ENCODE peak calls at places on chromosomes 2 and 18, in nine cellular contexts. One of them, this sample, is unnamed.

GRCh38 chr2:121489944-121490585 is 40.6 kb upstream of the RNU4ATAC start:
- DNase-seq in nephron progenitor cell: no peak
- DNase-seq in activated T-helper 1 cell treated with anti-CD3 and anti-CD28 coated beads, Interleukin-2, amount 50 U/mL, for 16 hours: no peak
- DNase-seq in activated CD8-positive, alpha-beta T cell treated with anti-CD3 and anti-CD28 coated beads for 36 hours: no peak
- DNase-seq in NCI-H2171 treated with DMSO at 0.1 percent for 48 hours: no peak
- DNase-seq in B cell: no peak
- DNase-seq in neural crest cell: no peak
- DNase-seq in posterior cingulate gyrus: no peak
- DNase-seq in left cardiac atrium: no peak
- DNase-seq in this sample: no peak

GRCh38 chr18:23539911-23540475 is 36.7 kb downstream of the RMC1 start:
- DNase-seq in left cardiac atrium: no peak
- DNase-seq in B cell: no peak
- DNase-seq in activated CD8-positive, alpha-beta T cell treated with anti-CD3 and anti-CD28 coated beads for 36 hours: no peak
- DNase-seq in activated T-helper 1 cell treated with anti-CD3 and anti-CD28 coated beads, Interleukin-2, amount 50 U/mL, for 16 hours: no peak
- DNase-seq in posterior cingulate gyrus: no peak
- DNase-seq in NCI-H2171 treated with DMSO at 0.1 percent for 48 hours: no peak
- DNase-seq in neural crest cell: no peak
- DNase-seq in nephron progenitor cell: no peak
- DNase-seq in this sample: no peak

GRCh38 chr2:3208179-3208578 is 169.4 kb downstream of the EIPR1 start:
- DNase-seq in nephron progenitor cell: no peak
- DNase-seq in neural crest cell: no peak
- DNase-seq in activated CD8-positive, alpha-beta T cell treated with anti-CD3 and anti-CD28 coated beads for 36 hours: no peak
- DNase-seq in NCI-H2171 treated with DMSO at 0.1 percent for 48 hours: no peak
- DNase-seq in activated T-helper 1 cell treated with anti-CD3 and anti-CD28 coated beads, Interleukin-2, amount 50 U/mL, for 16 hours: no peak
- DNase-seq in B cell: no peak
- DNase-seq in posterior cingulate gyrus: no peak
- DNase-seq in left cardiac atrium: no peak
- DNase-seq in this sample: no peak

GRCh38 chr2:135840601-135841000 is 3.6 kb upstream of the LCT start:
- DNase-seq in NCI-H2171 treated with DMSO at 0.1 percent for 48 hours: no peak
- DNase-seq in activated CD8-positive, alpha-beta T cell treated with anti-CD3 and anti-CD28 coated beads for 36 hours: no peak
- DNase-seq in B cell: no peak
- DNase-seq in activated T-helper 1 cell treated with anti-CD3 and anti-CD28 coated beads, Interleukin-2, amount 50 U/mL, for 16 hours: no peak
- DNase-seq in neural crest cell: no peak
- DNase-seq in posterior cingulate gyrus: no peak
- DNase-seq in left cardiac atrium: no peak
- DNase-seq in nephron progenitor cell: no peak
- DNase-seq in this sample: no peak

GRCh38 chr2:112156152-112156986 is 18.2 kb downstream of the FBLN7 start:
- DNase-seq in neural crest cell: no peak
- DNase-seq in B cell: no peak
- DNase-seq in posterior cingulate gyrus: peak
- DNase-seq in NCI-H2171 treated with DMSO at 0.1 percent for 48 hours: no peak
- DNase-seq in left cardiac atrium: no peak
- DNase-seq in activated T-helper 1 cell treated with anti-CD3 and anti-CD28 coated beads, Interleukin-2, amount 50 U/mL, for 16 hours: no peak
- DNase-seq in nephron progenitor cell: no peak
- DNase-seq in activated CD8-positive, alpha-beta T cell treated with anti-CD3 and anti-CD28 coated beads for 36 hours: peak
- DNase-seq in this sample: peak

GRCh38 chr2:135186054-135186453 is 134.0 kb downstream of the RAB3GAP1 start:
- DNase-seq in NCI-H2171 treated with DMSO at 0.1 percent for 48 hours: no peak
- DNase-seq in posterior cingulate gyrus: no peak
- DNase-seq in B cell: no peak
- DNase-seq in neural crest cell: no peak
- DNase-seq in left cardiac atrium: no peak
- DNase-seq in activated T-helper 1 cell treated with anti-CD3 and anti-CD28 coated beads, Interleukin-2, amount 50 U/mL, for 16 hours: no peak
- DNase-seq in activated CD8-positive, alpha-beta T cell treated with anti-CD3 and anti-CD28 coated beads for 36 hours: no peak
- DNase-seq in nephron progenitor cell: no peak
- DNase-seq in this sample: no peak

GRCh38 chr2:100625731-100626130 is 62.9 kb downstream of the PDCL3 start:
- DNase-seq in left cardiac atrium: no peak
- DNase-seq in posterior cingulate gyrus: no peak
- DNase-seq in neural crest cell: no peak
- DNase-seq in B cell: no peak
- DNase-seq in NCI-H2171 treated with DMSO at 0.1 percent for 48 hours: no peak
- DNase-seq in activated T-helper 1 cell treated with anti-CD3 and anti-CD28 coated beads, Interleukin-2, amount 50 U/mL, for 16 hours: no peak
- DNase-seq in activated CD8-positive, alpha-beta T cell treated with anti-CD3 and anti-CD28 coated beads for 36 hours: no peak
- DNase-seq in nephron progenitor cell: no peak
- DNase-seq in this sample: no peak

GRCh38 chr2:222651721-222652420 is 4.0 kb downstream of the FARSB start:
- DNase-seq in posterior cingulate gyrus: no peak
- DNase-seq in activated T-helper 1 cell treated with anti-CD3 and anti-CD28 coated beads, Interleukin-2, amount 50 U/mL, for 16 hours: no peak
- DNase-seq in nephron progenitor cell: no peak
- DNase-seq in NCI-H2171 treated with DMSO at 0.1 percent for 48 hours: no peak
- DNase-seq in neural crest cell: no peak
- DNase-seq in activated CD8-positive, alpha-beta T cell treated with anti-CD3 and anti-CD28 coated beads for 36 hours: no peak
- DNase-seq in left cardiac atrium: no peak
- DNase-seq in B cell: no peak
- DNase-seq in this sample: peak

GRCh38 chr2:72824224-72824842 is 1.5 kb downstream of the EXOC6B start:
- DNase-seq in left cardiac atrium: no peak
- DNase-seq in activated T-helper 1 cell treated with anti-CD3 and anti-CD28 coated beads, Interleukin-2, amount 50 U/mL, for 16 hours: no peak
- DNase-seq in neural crest cell: no peak
- DNase-seq in activated CD8-positive, alpha-beta T cell treated with anti-CD3 and anti-CD28 coated beads for 36 hours: peak
- DNase-seq in NCI-H2171 treated with DMSO at 0.1 percent for 48 hours: no peak
- DNase-seq in posterior cingulate gyrus: no peak
- DNase-seq in nephron progenitor cell: no peak
- DNase-seq in B cell: no peak
- DNase-seq in this sample: peak

GRCh38 chr2:121273116-121273515 is 11.9 kb downstream of the TFCP2L1 start:
- DNase-seq in activated T-helper 1 cell treated with anti-CD3 and anti-CD28 coated beads, Interleukin-2, amount 50 U/mL, for 16 hours: no peak
- DNase-seq in left cardiac atrium: no peak
- DNase-seq in posterior cingulate gyrus: no peak
- DNase-seq in NCI-H2171 treated with DMSO at 0.1 percent for 48 hours: no peak
- DNase-seq in neural crest cell: no peak
- DNase-seq in nephron progenitor cell: no peak
- DNase-seq in B cell: no peak
- DNase-seq in activated CD8-positive, alpha-beta T cell treated with anti-CD3 and anti-CD28 coated beads for 36 hours: no peak
- DNase-seq in this sample: no peak

GRCh38 chr18:42108071-42108470 is 153.0 kb downstream of the PIK3C3 start:
- DNase-seq in activated T-helper 1 cell treated with anti-CD3 and anti-CD28 coated beads, Interleukin-2, amount 50 U/mL, for 16 hours: no peak
- DNase-seq in B cell: no peak
- DNase-seq in nephron progenitor cell: no peak
- DNase-seq in left cardiac atrium: no peak
- DNase-seq in activated CD8-positive, alpha-beta T cell treated with anti-CD3 and anti-CD28 coated beads for 36 hours: no peak
- DNase-seq in neural crest cell: peak
- DNase-seq in posterior cingulate gyrus: no peak
- DNase-seq in NCI-H2171 treated with DMSO at 0.1 percent for 48 hours: no peak
- DNase-seq in this sample: no peak

GRCh38 chr2:191347881-191348280 is 102.7 kb downstream of the MYO1B start:
- DNase-seq in posterior cingulate gyrus: no peak
- DNase-seq in activated T-helper 1 cell treated with anti-CD3 and anti-CD28 coated beads, Interleukin-2, amount 50 U/mL, for 16 hours: no peak
- DNase-seq in neural crest cell: no peak
- DNase-seq in NCI-H2171 treated with DMSO at 0.1 percent for 48 hours: no peak
- DNase-seq in activated CD8-positive, alpha-beta T cell treated with anti-CD3 and anti-CD28 coated beads for 36 hours: no peak
- DNase-seq in B cell: no peak
- DNase-seq in nephron progenitor cell: no peak
- DNase-seq in left cardiac atrium: no peak
- DNase-seq in this sample: peak

GRCh38 chr2:43013821-43014345 is 212.5 kb downstream of the ZFP36L2 start:
- DNase-seq in activated CD8-positive, alpha-beta T cell treated with anti-CD3 and anti-CD28 coated beads for 36 hours: no peak
- DNase-seq in left cardiac atrium: no peak
- DNase-seq in B cell: no peak
- DNase-seq in activated T-helper 1 cell treated with anti-CD3 and anti-CD28 coated beads, Interleukin-2, amount 50 U/mL, for 16 hours: no peak
- DNase-seq in neural crest cell: no peak
- DNase-seq in nephron progenitor cell: no peak
- DNase-seq in NCI-H2171 treated with DMSO at 0.1 percent for 48 hours: no peak
- DNase-seq in posterior cingulate gyrus: no peak
- DNase-seq in this sample: no peak

GRCh38 chr2:86781363-86781762 is 9.3 kb downstream of the CD8A start:
- DNase-seq in posterior cingulate gyrus: no peak
- DNase-seq in NCI-H2171 treated with DMSO at 0.1 percent for 48 hours: no peak
- DNase-seq in left cardiac atrium: no peak
- DNase-seq in neural crest cell: no peak
- DNase-seq in B cell: no peak
- DNase-seq in activated CD8-positive, alpha-beta T cell treated with anti-CD3 and anti-CD28 coated beads for 36 hours: no peak
- DNase-seq in nephron progenitor cell: no peak
- DNase-seq in activated T-helper 1 cell treated with anti-CD3 and anti-CD28 coated beads, Interleukin-2, amount 50 U/mL, for 16 hours: no peak
- DNase-seq in this sample: no peak

GRCh38 chr2:111162718-111163331 is 42.1 kb downstream of the BCL2L11 start:
- DNase-seq in neural crest cell: no peak
- DNase-seq in left cardiac atrium: no peak
- DNase-seq in nephron progenitor cell: no peak
- DNase-seq in B cell: no peak
- DNase-seq in activated T-helper 1 cell treated with anti-CD3 and anti-CD28 coated beads, Interleukin-2, amount 50 U/mL, for 16 hours: no peak
- DNase-seq in activated CD8-positive, alpha-beta T cell treated with anti-CD3 and anti-CD28 coated beads for 36 hours: peak
- DNase-seq in posterior cingulate gyrus: no peak
- DNase-seq in NCI-H2171 treated with DMSO at 0.1 percent for 48 hours: no peak
- DNase-seq in this sample: no peak

GRCh38 chr2:54416166-54416798 is 39.8 kb upstream of the SPTBN1 start:
- DNase-seq in posterior cingulate gyrus: no peak
- DNase-seq in activated CD8-positive, alpha-beta T cell treated with anti-CD3 and anti-CD28 coated beads for 36 hours: no peak
- DNase-seq in B cell: no peak
- DNase-seq in NCI-H2171 treated with DMSO at 0.1 percent for 48 hours: no peak
- DNase-seq in activated T-helper 1 cell treated with anti-CD3 and anti-CD28 coated beads, Interleukin-2, amount 50 U/mL, for 16 hours: no peak
- DNase-seq in left cardiac atrium: peak
- DNase-seq in nephron progenitor cell: no peak
- DNase-seq in neural crest cell: no peak
- DNase-seq in this sample: no peak

GRCh38 chr2:42367835-42368234 is 6.8 kb upstream of the COX7A2L start:
- DNase-seq in left cardiac atrium: no peak
- DNase-seq in activated CD8-positive, alpha-beta T cell treated with anti-CD3 and anti-CD28 coated beads for 36 hours: no peak
- DNase-seq in posterior cingulate gyrus: no peak
- DNase-seq in neural crest cell: no peak
- DNase-seq in NCI-H2171 treated with DMSO at 0.1 percent for 48 hours: peak
- DNase-seq in activated T-helper 1 cell treated with anti-CD3 and anti-CD28 coated beads, Interleukin-2, amount 50 U/mL, for 16 hours: no peak
- DNase-seq in nephron progenitor cell: peak
- DNase-seq in B cell: no peak
- DNase-seq in this sample: no peak

GRCh38 chr18:43681661-43682060 is 404.4 kb upstream of the SYT4 start:
- DNase-seq in posterior cingulate gyrus: no peak
- DNase-seq in activated CD8-positive, alpha-beta T cell treated with anti-CD3 and anti-CD28 coated beads for 36 hours: no peak
- DNase-seq in nephron progenitor cell: no peak
- DNase-seq in neural crest cell: no peak
- DNase-seq in NCI-H2171 treated with DMSO at 0.1 percent for 48 hours: no peak
- DNase-seq in left cardiac atrium: no peak
- DNase-seq in activated T-helper 1 cell treated with anti-CD3 and anti-CD28 coated beads, Interleukin-2, amount 50 U/mL, for 16 hours: no peak
- DNase-seq in B cell: no peak
- DNase-seq in this sample: peak

GRCh38 chr2:227207573-227207972 is 43.1 kb downstream of the COL4A3 start:
- DNase-seq in left cardiac atrium: no peak
- DNase-seq in posterior cingulate gyrus: no peak
- DNase-seq in activated T-helper 1 cell treated with anti-CD3 and anti-CD28 coated beads, Interleukin-2, amount 50 U/mL, for 16 hours: no peak
- DNase-seq in NCI-H2171 treated with DMSO at 0.1 percent for 48 hours: no peak
- DNase-seq in neural crest cell: no peak
- DNase-seq in nephron progenitor cell: no peak
- DNase-seq in activated CD8-positive, alpha-beta T cell treated with anti-CD3 and anti-CD28 coated beads for 36 hours: no peak
- DNase-seq in B cell: no peak
- DNase-seq in this sample: no peak

GRCh38 chr2:220103596-220103995 is 476.2 kb downstream of the SLC4A3 start:
- DNase-seq in activated CD8-positive, alpha-beta T cell treated with anti-CD3 and anti-CD28 coated beads for 36 hours: no peak
- DNase-seq in activated T-helper 1 cell treated with anti-CD3 and anti-CD28 coated beads, Interleukin-2, amount 50 U/mL, for 16 hours: no peak
- DNase-seq in nephron progenitor cell: no peak
- DNase-seq in B cell: no peak
- DNase-seq in NCI-H2171 treated with DMSO at 0.1 percent for 48 hours: no peak
- DNase-seq in neural crest cell: no peak
- DNase-seq in left cardiac atrium: no peak
- DNase-seq in posterior cingulate gyrus: no peak
- DNase-seq in this sample: no peak

GRCh38 chr2:57444731-57445414 is 601.7 kb upstream of the VRK2 start:
- DNase-seq in activated CD8-positive, alpha-beta T cell treated with anti-CD3 and anti-CD28 coated beads for 36 hours: no peak
- DNase-seq in NCI-H2171 treated with DMSO at 0.1 percent for 48 hours: no peak
- DNase-seq in left cardiac atrium: no peak
- DNase-seq in posterior cingulate gyrus: no peak
- DNase-seq in neural crest cell: no peak
- DNase-seq in nephron progenitor cell: no peak
- DNase-seq in activated T-helper 1 cell treated with anti-CD3 and anti-CD28 coated beads, Interleukin-2, amount 50 U/mL, for 16 hours: no peak
- DNase-seq in B cell: no peak
- DNase-seq in this sample: no peak

GRCh38 chr18:38493991-38494559 is 928.5 kb upstream of the CELF4 start:
- DNase-seq in activated CD8-positive, alpha-beta T cell treated with anti-CD3 and anti-CD28 coated beads for 36 hours: peak
- DNase-seq in NCI-H2171 treated with DMSO at 0.1 percent for 48 hours: peak
- DNase-seq in neural crest cell: no peak
- DNase-seq in left cardiac atrium: no peak
- DNase-seq in nephron progenitor cell: no peak
- DNase-seq in activated T-helper 1 cell treated with anti-CD3 and anti-CD28 coated beads, Interleukin-2, amount 50 U/mL, for 16 hours: no peak
- DNase-seq in posterior cingulate gyrus: no peak
- DNase-seq in B cell: no peak
- DNase-seq in this sample: no peak

GRCh38 chr18:55778731-55779460 is 190.9 kb upstream of the TCF4 start:
- DNase-seq in activated T-helper 1 cell treated with anti-CD3 and anti-CD28 coated beads, Interleukin-2, amount 50 U/mL, for 16 hours: no peak
- DNase-seq in activated CD8-positive, alpha-beta T cell treated with anti-CD3 and anti-CD28 coated beads for 36 hours: no peak
- DNase-seq in left cardiac atrium: no peak
- DNase-seq in posterior cingulate gyrus: no peak
- DNase-seq in neural crest cell: no peak
- DNase-seq in NCI-H2171 treated with DMSO at 0.1 percent for 48 hours: peak
- DNase-seq in nephron progenitor cell: no peak
- DNase-seq in B cell: peak
- DNase-seq in this sample: peak

GRCh38 chr2:88121678-88122077 is 6.2 kb downstream of the FABP1 start:
- DNase-seq in left cardiac atrium: no peak
- DNase-seq in neural crest cell: no peak
- DNase-seq in NCI-H2171 treated with DMSO at 0.1 percent for 48 hours: no peak
- DNase-seq in B cell: no peak
- DNase-seq in nephron progenitor cell: no peak
- DNase-seq in activated T-helper 1 cell treated with anti-CD3 and anti-CD28 coated beads, Interleukin-2, amount 50 U/mL, for 16 hours: no peak
- DNase-seq in activated CD8-positive, alpha-beta T cell treated with anti-CD3 and anti-CD28 coated beads for 36 hours: no peak
- DNase-seq in posterior cingulate gyrus: no peak
- DNase-seq in this sample: no peak

GRCh38 chr2:118794546-118794945 is 52.9 kb downstream of the EN1 start:
- DNase-seq in posterior cingulate gyrus: no peak
- DNase-seq in B cell: no peak
- DNase-seq in activated T-helper 1 cell treated with anti-CD3 and anti-CD28 coated beads, Interleukin-2, amount 50 U/mL, for 16 hours: no peak
- DNase-seq in nephron progenitor cell: no peak
- DNase-seq in left cardiac atrium: no peak
- DNase-seq in NCI-H2171 treated with DMSO at 0.1 percent for 48 hours: no peak
- DNase-seq in neural crest cell: no peak
- DNase-seq in activated CD8-positive, alpha-beta T cell treated with anti-CD3 and anti-CD28 coated beads for 36 hours: no peak
- DNase-seq in this sample: no peak

GRCh38 chr2:230748087-230748486 is 35.4 kb downstream of the CAB39 start:
- DNase-seq in neural crest cell: no peak
- DNase-seq in NCI-H2171 treated with DMSO at 0.1 percent for 48 hours: no peak
- DNase-seq in activated CD8-positive, alpha-beta T cell treated with anti-CD3 and anti-CD28 coated beads for 36 hours: peak
- DNase-seq in activated T-helper 1 cell treated with anti-CD3 and anti-CD28 coated beads, Interleukin-2, amount 50 U/mL, for 16 hours: no peak
- DNase-seq in left cardiac atrium: no peak
- DNase-seq in nephron progenitor cell: no peak
- DNase-seq in posterior cingulate gyrus: no peak
- DNase-seq in B cell: no peak
- DNase-seq in this sample: peak

This sample was measured in RPMI7951.